ENCODE peak calls at places on chromosomes 16 and 17, in nine cellular contexts. F, Y, H, R, A, M, X, L and W are unnamed samples. For H3K4me1 and H3K27me3, the result is how much of the 10 kb centered on the place peaks cover.

GRCh38 chr16:21684199-21684598 is 20.4 kb downstream of the OTOA start:
- DNase-seq in F (no peak), R (peak), X (peak), M (peak), A (peak), H (no peak), Y (no peak), L (peak), W (no peak)

GRCh38 chr16:70576431-70577255 is 53.0 kb downstream of the SF3B3 start:
- DNase-seq in L (peak), F (no peak), R (no peak), A (no peak), H (no peak), M (peak), X (no peak), Y (no peak), W (no peak)

GRCh38 chr16:49641250-49641649 is 214.7 kb downstream of the ZNF423 start:
- DNase-seq in R (no peak), F (no peak), H (no peak), M (no peak), A (no peak), Y (no peak), X (no peak), L (no peak), W (no peak)

GRCh38 chr16:20799599-20799998 is 6.7 kb downstream of the ERI2 start:
- DNase-seq in A (peak), H (no peak), Y (no peak), F (peak), X (no peak), L (no peak), M (peak), R (no peak), W (no peak)

GRCh38 chr16:4972938-4973587 is 14.9 kb downstream of the SEC14L5 start:
- DNase-seq in Y (peak), X (no peak), A (no peak), M (no peak), H (no peak), L (no peak), F (no peak), R (no peak), W (no peak)

GRCh38 chr16:69935278-69935711 is 15.8 kb upstream of the CLEC18A start:
- DNase-seq in Y (no peak), H (no peak), M (no peak), X (no peak), L (no peak), F (no peak), R (no peak), A (no peak), W (no peak)

GRCh38 chr17:55285340-55286301 is 20.9 kb downstream of the HLF start:
- DNase-seq in H (peak), M (peak), F (no peak), X (peak), L (peak), A (no peak), R (peak), Y (peak), W (no peak)

GRCh38 chr17:27343294-27343693 is 49.4 kb downstream of the WSB1 start:
- DNase-seq in M (no peak), L (no peak), X (no peak), F (no peak), R (no peak), H (no peak), A (no peak), Y (no peak), W (no peak)

GRCh38 chr17:7809086-7809790 is 24.8 kb upstream of the KDM6B start:
- DNase-seq in M (no peak), L (no peak), H (no peak), Y (no peak), R (no peak), X (no peak), F (no peak), A (no peak), W (no peak)

GRCh38 chr17:40956401-40957254 is 10.1 kb downstream of the KRT39 start:
- DNase-seq in A (no peak), R (no peak), M (peak), F (no peak), H (no peak), L (no peak), X (no peak), Y (no peak), W (no peak)

GRCh38 chr16:56615353-56615752 is 7.0 kb downstream of the MT2A start:
- DNase-seq in A (no peak), H (no peak), L (no peak), Y (no peak), X (no peak), F (no peak), R (no peak), M (peak), W (no peak)

GRCh38 chr17:17779015-17779611 is 57.7 kb downstream of the SREBF1 start:
- DNase-seq in L (no peak), Y (no peak), F (no peak), H (peak), A (no peak), X (no peak), R (no peak), M (no peak), W (no peak)
- H3K4me1 ChIP-seq in L (under half), Y (under half), F (under half), H (half or more), A (under half), X (half or more), R (under half), M (under half), W (under half)

GRCh38 chr17:313911-314613 is 38.5 kb downstream of the RPH3AL start:
- DNase-seq in M (no peak), L (no peak), F (no peak), H (no peak), X (no peak), Y (no peak), R (no peak), A (no peak), W (no peak)
- H3K27me3 ChIP-seq in M (under half), L (under half), F (under half), H (under half), X (under half), Y (under half), R (under half), A (under half), W (under half)

GRCh38 chr17:75090871-75091854 is 3.4 kb downstream of the SLC16A5 start:
- DNase-seq in M (no peak), X (no peak), Y (no peak), A (no peak), R (no peak), F (no peak), L (peak), H (no peak), W (no peak)
- H3K4me1 ChIP-seq in M (under half), X (half or more), Y (under half), A (under half), R (under half), F (under half), L (under half), H (under half), W (under half)

GRCh38 chr17:49992933-49993422 is 2.0 kb downstream of the DLX3 start:
- DNase-seq in R (no peak), M (no peak), A (no peak), Y (no peak), L (no peak), F (no peak), X (no peak), H (no peak), W (no peak)
- H3K27me3 ChIP-seq in R (under half), M (half or more), A (under half), Y (half or more), L (half or more), F (half or more), X (under half), H (half or more), W (half or more)

DNA sequence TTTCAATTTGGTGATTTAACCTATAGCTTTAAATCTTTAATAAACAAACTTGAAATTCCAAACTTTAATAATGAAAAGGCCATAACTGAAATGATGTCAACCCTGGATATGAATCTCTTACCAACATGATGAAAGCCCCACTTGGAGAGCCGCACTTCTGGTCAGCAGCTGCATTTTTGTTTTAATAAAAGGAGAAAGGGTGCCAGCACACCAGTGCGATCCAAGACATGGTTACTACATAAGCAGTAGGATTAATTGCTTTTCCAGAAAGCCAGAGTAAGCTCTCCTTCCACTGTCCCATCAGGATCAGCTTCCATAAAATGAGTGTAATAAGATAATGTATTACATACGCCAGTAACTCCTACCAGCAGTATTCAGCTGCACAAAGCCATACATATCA is 26.2 kb upstream of the NACA2 start:
- DNase-seq in H (no peak), F (no peak), R (no peak), Y (no peak), A (no peak), L (no peak), X (no peak), M (no peak), W (no peak)
- H3K4me1 ChIP-seq in H (under half), F (under half), R (under half), Y (under half), A (under half), L (under half), X (under half), M (under half), W (under half)

GRCh38 chr16:59339871-59340270 is 605.8 kb upstream of the GOT2 start:
- DNase-seq in M (no peak), F (no peak), X (no peak), R (no peak), A (no peak), L (no peak), Y (no peak), H (no peak), W (peak)

GRCh38 chr16:59341368-59341767 is 607.3 kb upstream of the GOT2 start:
- DNase-seq in X (no peak), A (no peak), R (no peak), L (no peak), F (no peak), H (no peak), M (no peak), Y (no peak), W (no peak)

DNA sequence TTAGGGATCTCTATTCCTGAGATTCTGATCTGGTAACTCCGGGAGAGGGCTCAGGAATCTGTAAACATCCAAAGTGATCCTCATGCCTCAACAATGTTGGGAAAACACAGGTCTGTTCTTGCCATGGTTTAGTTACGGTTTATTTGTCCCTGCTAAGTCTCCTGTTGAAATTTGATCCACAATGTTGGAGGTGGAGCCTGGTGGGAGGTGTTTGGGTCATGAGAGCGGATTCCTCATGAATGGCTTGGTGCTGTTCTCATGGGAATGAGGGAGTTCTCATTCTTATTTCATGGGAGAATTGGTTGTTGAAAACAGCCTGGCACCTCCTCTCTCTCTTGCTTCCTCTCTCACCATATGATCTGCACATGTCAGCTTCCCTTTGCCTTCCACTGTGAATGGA is 608.6 kb upstream of the GOT2 start:
- DNase-seq in X (no peak), L (no peak), A (no peak), Y (no peak), H (no peak), R (no peak), M (no peak), F (no peak), W (peak)
- H3K27me3 ChIP-seq in X (under half), L (under half), A (under half), Y (under half), H (under half), R (under half), M (under half), F (under half), W (half or more)